ENCODE peak calls at places on chromosomes 1 and 21, in four cellular contexts. Q is right lobe of liver, D is transverse colon, F is OCI-LY7. H is an unnamed sample.

GRCh38 chr1:37288900-37289299 is 185.5 kb upstream of the ZC3H12A start:
- DNase-seq in Q (no peak), D (peak; percentile 62), F (peak; percentile 98), H (no peak)

GRCh38 chr1:78038491-78038939 is 7.3 kb upstream of the GIPC2 start:
- DNase-seq in Q (no peak), D (no peak), F (no peak), H (peak; percentile 67)

GRCh38 chr1:212641956-212642355 is 33.4 kb downstream of the ATF3 start:
- DNase-seq in Q (no peak), D (no peak), F (no peak), H (no peak)

GRCh38 chr1:194723067-194723466 is 1536.7 kb upstream of the B3GALT2 start:
- DNase-seq in Q (no peak), D (no peak), F (no peak), H (peak; percentile 20)

GRCh38 chr1:181257117-181257516 is 168.6 kb downstream of the IER5 start:
- DNase-seq in Q (no peak), D (no peak), F (no peak), H (no peak)

GRCh38 chr1:208895820-208896219 is 651.6 kb upstream of the PLXNA2 start:
- DNase-seq in Q (no peak), D (no peak), F (no peak), H (no peak)

GRCh38 chr1:109969430-109969829 is 15.1 kb upstream of the AHCYL1 start:
- DNase-seq in Q (no peak), D (no peak), F (no peak), H (peak; percentile 63)

GRCh38 chr1:156751724-156752481 is 428 bp upstream of the HDGF start:
- DNase-seq in Q (peak; percentile 99), D (peak; percentile 98), F (peak; percentile 97), H (peak; percentile 98)

GRCh38 chr1:69103213-69103612 is 464.5 kb upstream of the LRRC7 start:
- DNase-seq in Q (no peak), D (no peak), F (no peak), H (no peak)

GRCh38 chr1:1775364-1776226 is 2.7 kb downstream of the NADK start:
- DNase-seq in Q (no peak), D (no peak), F (peak; percentile 74), H (no peak)

GRCh38 chr1:209134001-209134400 is 449.5 kb upstream of the CAMK1G start:
- DNase-seq in Q (no peak), D (peak; percentile 14), F (no peak), H (no peak)

GRCh38 chr1:24486296-24487065 is 16.2 kb upstream of the RCAN3 start:
- DNase-seq in Q (no peak), D (no peak), F (peak; percentile 57), H (no peak)

GRCh38 chr1:67280696-67281095 is 27.0 kb upstream of the IL12RB2 start:
- DNase-seq in Q (no peak), D (no peak), F (no peak), H (no peak)

GRCh38 chr1:54850737-54851136 is 36.3 kb downstream of the DHCR24 start:
- DNase-seq in Q (no peak), D (no peak), F (no peak), H (peak; percentile 93)

GRCh38 chr1:216238844-216239243 is 184.4 kb downstream of the USH2A start:
- DNase-seq in Q (no peak), D (no peak), F (no peak), H (no peak)

GRCh38 chr1:202578001-202578500 is 132.2 kb downstream of the SYT2 start:
- DNase-seq in Q (no peak), D (no peak), F (no peak), H (peak; percentile 77)

GRCh38 chr1:92583821-92584760 is 97.4 kb upstream of the GFI1 start:
- DNase-seq in Q (no peak), D (no peak), F (no peak), H (peak; percentile 84)

GRCh38 chr21:14215971-14216621 is at the start of gene RBM11:
- DNase-seq in Q (peak; percentile 58), D (peak; percentile 84), F (peak; percentile 82), H (peak; percentile 46)

GRCh38 chr1:24154215-24154614 is 11.3 kb upstream of the IL22RA1 start:
- DNase-seq in Q (peak; percentile 5), D (no peak), F (no peak), H (no peak)

GRCh38 chr1:116987256-116987555 is 14.4 kb upstream of the CD101 start:
- DNase-seq in Q (no peak), D (peak; percentile 66), F (no peak), H (no peak)

GRCh38 chr1:32063261-32063681 is 9.5 kb upstream of the TMEM39B start:
- DNase-seq in Q (no peak), D (no peak), F (peak; percentile 61), H (peak; percentile 74)

GRCh38 chr1:171563675-171564074 is 58.4 kb upstream of the MYOCOS start:
- DNase-seq in Q (no peak), D (no peak), F (no peak), H (peak; percentile 18)

GRCh38 chr1:171566467-171566866 is 55.6 kb upstream of the MYOCOS start:
- DNase-seq in Q (no peak), D (no peak), F (no peak), H (no peak)
- TF ChIP-seq CTCF in Q (peak; percentile 11), D (no peak), F (peak; percentile 34), H (peak; percentile 16)

GRCh38 chr1:7771673-7772299 is 690 bp downstream of the VAMP3 start:
- DNase-seq in Q (no peak), D (no peak), F (no peak), H (peak; percentile 21)
- H3K4me3 ChIP-seq in Q (peak overlapping the region; percentile 90), D (peak overlapping the region; percentile 75), F (peak overlapping the region; percentile 98), H (peak overlapping the region; percentile 84)

GRCh38 chr1:111789666-111790316 is 34.1 kb downstream of the DDX20 start:
- DNase-seq in Q (no peak), D (no peak), F (no peak), H (no peak)
- TF ChIP-seq CTCF in Q (no peak), D (no peak), F (no peak), H (no peak)

GRCh38 chr21:38659936-38660332 is 145.8 kb upstream of the ETS2 start:
- DNase-seq in Q (no peak), D (no peak), F (no peak), H (no peak)
- H3K4me3 ChIP-seq in Q (peak overlapping the region; percentile 23), D (peak overlapping the region; percentile 74), F (no peak overlapping the region), H (no peak overlapping the region)

GRCh38 chr1:235906436-235906835 is 39.7 kb upstream of the LYST start:
- DNase-seq in Q (no peak), D (no peak), F (no peak), H (no peak)
- TF ChIP-seq CTCF in Q (no peak), D (no peak), F (no peak), H (no peak)

DNA sequence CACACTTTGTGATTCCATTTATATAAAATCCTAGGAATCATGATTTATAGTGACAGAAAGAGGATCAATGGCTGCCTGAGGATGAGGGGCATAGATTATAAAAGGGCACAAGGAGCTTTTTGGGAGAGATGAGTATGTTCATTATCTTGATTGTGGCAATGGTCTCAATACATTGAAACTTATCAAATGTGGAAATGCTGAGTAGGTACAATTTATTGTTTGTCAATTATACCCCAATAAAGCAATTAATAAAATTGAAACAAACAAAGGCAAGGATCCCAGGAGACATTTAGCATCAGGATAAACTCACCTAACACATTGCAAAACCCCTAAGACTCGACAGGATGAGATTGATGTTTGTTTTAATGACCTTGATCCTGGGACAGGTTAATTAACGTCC is 153.1 kb upstream of the KLHDC7A start:
- DNase-seq in Q (no peak), D (no peak), F (no peak), H (no peak)
- H3K4me3 ChIP-seq in Q (no peak overlapping the region), D (no peak overlapping the region), F (no peak overlapping the region), H (no peak overlapping the region)

GRCh38 chr1:228228601-228229074 is 20.8 kb downstream of the OBSCN start:
- DNase-seq in Q (no peak), D (no peak), F (no peak), H (peak; percentile 78)
- TF ChIP-seq CTCF in Q (no peak), D (no peak), F (no peak), H (no peak)

GRCh38 chr1:200644021-200644420 is 23.5 kb upstream of the KIF14 start:
- DNase-seq in Q (no peak), D (no peak), F (no peak), H (no peak)

GRCh38 chr1:200640373-200641174 is 20.0 kb upstream of the KIF14 start:
- DNase-seq in Q (peak; percentile 52), D (no peak), F (no peak), H (no peak)

GRCh38 chr1:200642481-200642880 is 21.9 kb upstream of the KIF14 start:
- DNase-seq in Q (no peak), D (no peak), F (no peak), H (no peak)

GRCh38 chr1:200638073-200638472 is 17.5 kb upstream of the KIF14 start:
- DNase-seq in Q (no peak), D (no peak), F (no peak), H (no peak)

DNA sequence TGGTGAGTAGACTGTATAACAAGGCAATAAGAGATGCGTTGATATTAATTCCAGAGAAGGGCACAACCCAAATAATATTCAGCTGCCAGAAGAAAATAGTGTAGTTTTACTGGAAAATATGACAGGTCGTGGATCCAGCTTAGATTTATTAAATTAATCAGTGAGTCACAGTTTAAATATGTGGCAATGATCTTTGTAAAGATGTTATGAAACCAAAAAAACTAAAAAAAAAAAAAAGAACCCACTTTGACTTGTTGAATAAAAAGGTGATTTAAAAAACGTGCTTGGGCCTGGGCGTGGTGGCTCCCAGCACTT is 20.6 kb upstream of the KIF14 start:
- DNase-seq in Q (no peak), D (no peak), F (no peak), H (no peak)
- H3K4me3 ChIP-seq in Q (no peak overlapping the region), D (no peak overlapping the region), F (no peak overlapping the region), H (no peak overlapping the region)